ENCODE peak calls at places on chromosomes 2 and 18, in nine cellular contexts. H is A549, I is heart left ventricle, T is stomach, N is adrenal gland, Y is body of pancreas, K is ovary, V is sigmoid colon, M is H1. P is an unnamed sample.

GRCh38 chr2:217074576-217075224 is 214.8 kb upstream of the TNP1 start:
- DNase-seq in H (no peak), I (peak), T (no peak), N (no peak), Y (no peak), K (no peak), V (no peak), M (no peak), P (no peak)

GRCh38 chr2:36707050-36707449 is 10.5 kb downstream of the VIT start:
- DNase-seq in H (no peak), I (no peak), T (no peak), N (no peak), Y (no peak), K (no peak), V (no peak), M (no peak), P (no peak)

GRCh38 chr18:55790296-55790695 is 202.3 kb upstream of the TCF4 start:
- DNase-seq in H (peak), I (no peak), T (no peak), N (no peak), Y (no peak), K (no peak), V (no peak), M (no peak), P (no peak)

GRCh38 chr18:27004056-27004829 is 138.7 kb upstream of the AQP4 start:
- DNase-seq in H (no peak), I (no peak), T (no peak), N (no peak), Y (no peak), K (no peak), V (no peak), M (no peak), P (no peak)

GRCh38 chr2:215421859-215422461 is 13.9 kb downstream of the FN1 start:
- DNase-seq in H (no peak), I (no peak), T (no peak), N (no peak), Y (no peak), K (no peak), V (no peak), M (no peak), P (no peak)

GRCh38 chr2:72669121-72669520 is 156.7 kb downstream of the EXOC6B start:
- DNase-seq in H (peak), I (no peak), T (no peak), N (no peak), Y (no peak), K (no peak), V (no peak), M (no peak), P (no peak)

GRCh38 chr18:29285471-29285870 is 1108.5 kb upstream of the CDH2 start:
- DNase-seq in H (no peak), I (no peak), T (no peak), N (no peak), Y (no peak), K (no peak), V (no peak), M (no peak), P (no peak)

GRCh38 chr18:61820842-61821241 is 72.0 kb downstream of the RNF152 start:
- DNase-seq in H (no peak), I (no peak), T (no peak), N (no peak), Y (no peak), K (no peak), V (no peak), M (no peak), P (no peak)

GRCh38 chr2:2662037-2662846 is 331.2 kb upstream of the MYT1L start:
- DNase-seq in H (no peak), I (peak), T (peak), N (peak), Y (no peak), K (no peak), V (peak), M (no peak), P (no peak)

GRCh38 chr2:134173338-134174016 is 80.4 kb upstream of the MGAT5 start:
- DNase-seq in H (no peak), I (peak), T (peak), N (peak), Y (no peak), K (no peak), V (no peak), M (no peak), P (no peak)

GRCh38 chr18:48452863-48453323 is 43.7 kb upstream of the ZBTB7C start:
- DNase-seq in H (no peak), I (peak), T (no peak), N (no peak), Y (no peak), K (no peak), V (no peak), M (no peak), P (peak)

GRCh38 chr2:84435331-84436081 is 23.6 kb downstream of the SUCLG1 start:
- DNase-seq in H (no peak), I (no peak), T (no peak), N (peak), Y (no peak), K (no peak), V (no peak), M (no peak), P (no peak)

GRCh38 chr18:47926101-47926850 is 4.2 kb downstream of the SMAD2 start:
- DNase-seq in H (no peak), I (no peak), T (no peak), N (no peak), Y (no peak), K (no peak), V (no peak), M (no peak), P (no peak)

GRCh38 chr2:79723830-79724229 is 211.0 kb downstream of the CTNNA2 start:
- DNase-seq in H (peak), I (no peak), T (no peak), N (no peak), Y (no peak), K (no peak), V (no peak), M (no peak), P (no peak)

GRCh38 chr2:31522742-31523141 is 58.0 kb downstream of the SRD5A2 start:
- DNase-seq in H (no peak), I (no peak), T (no peak), N (no peak), Y (no peak), K (no peak), V (no peak), M (no peak), P (no peak)

GRCh38 chr2:47008381-47009280 is 93.0 kb upstream of the MCFD2 start:
- DNase-seq in H (no peak), I (peak), T (no peak), N (peak), Y (peak), K (peak), V (peak), M (no peak), P (no peak)

GRCh38 chr18:33851546-33852078 is 273.6 kb downstream of the ASXL3 start:
- DNase-seq in H (no peak), I (no peak), T (no peak), N (no peak), Y (no peak), K (no peak), V (no peak), M (no peak), P (no peak)

GRCh38 chr2:238174701-238175100 is 15.9 kb downstream of the ERFE start:
- DNase-seq in H (no peak), I (no peak), T (no peak), N (no peak), Y (no peak), K (no peak), V (no peak), M (no peak), P (no peak)

GRCh38 chr2:85945576-85945975 is 56.8 kb upstream of the ST3GAL5 start:
- DNase-seq in H (no peak), I (no peak), T (no peak), N (no peak), Y (no peak), K (no peak), V (no peak), M (no peak), P (no peak)

GRCh38 chr2:26178746-26179436 is 6.0 kb downstream of the GAREM2 start:
- DNase-seq in H (no peak), I (no peak), T (peak), N (peak), Y (no peak), K (no peak), V (no peak), M (no peak), P (peak)

GRCh38 chr18:44731866-44732555 is 51.3 kb downstream of the SETBP1 start:
- DNase-seq in H (no peak), I (no peak), T (no peak), N (no peak), Y (no peak), K (no peak), V (no peak), M (no peak), P (no peak)

GRCh38 chr2:159185401-159186130 is 100.9 kb downstream of the WDSUB1 start:
- DNase-seq in H (peak), I (no peak), T (no peak), N (no peak), Y (no peak), K (no peak), V (no peak), M (no peak), P (no peak)

GRCh38 chr2:12488365-12488972 is 228.3 kb upstream of the TRIB2 start:
- DNase-seq in H (no peak), I (no peak), T (no peak), N (no peak), Y (no peak), K (no peak), V (no peak), M (no peak), P (no peak)

GRCh38 chr2:165227571-165227970 is 11.6 kb upstream of the SCN2A start:
- DNase-seq in H (no peak), I (no peak), T (no peak), N (no peak), Y (no peak), K (no peak), V (no peak), M (no peak), P (no peak)

GRCh38 chr2:513981-514706 is 163.1 kb downstream of the TMEM18 start:
- DNase-seq in H (no peak), I (no peak), T (no peak), N (no peak), Y (no peak), K (no peak), V (no peak), M (no peak), P (no peak)

GRCh38 chr18:27921904-27922541 is 254.9 kb downstream of the CDH2 start:
- DNase-seq in H (peak), I (no peak), T (no peak), N (no peak), Y (no peak), K (no peak), V (no peak), M (no peak), P (no peak)

GRCh38 chr2:63189026-63189425 is 138.4 kb downstream of the OTX1 start:
- DNase-seq in H (peak), I (no peak), T (no peak), N (peak), Y (peak), K (no peak), V (no peak), M (peak), P (peak)
- TF ChIP-seq CTCF in H (peak), I (peak), T (no peak), N (no peak), Y (peak), K (no peak), V (no peak), M (peak), P (peak)

GRCh38 chr18:76353046-76353445 is 142.0 kb downstream of the ZNF516 start:
- DNase-seq in H (no peak), I (no peak), T (no peak), N (no peak), Y (no peak), K (no peak), V (no peak), M (no peak), P (no peak)

GRCh38 chr18:76353500-76353899 is 141.5 kb downstream of the ZNF516 start:
- DNase-seq in H (no peak), I (no peak), T (no peak), N (no peak), Y (no peak), K (no peak), V (no peak), M (no peak), P (no peak)

GRCh38 chr18:76350134-76351025 is 144.7 kb downstream of the ZNF516 start:
- DNase-seq in H (no peak), I (no peak), T (no peak), N (no peak), Y (no peak), K (peak), V (no peak), M (no peak), P (no peak)

GRCh38 chr18:76354348-76354747 is 140.7 kb downstream of the ZNF516 start:
- DNase-seq in H (no peak), I (no peak), T (no peak), N (peak), Y (no peak), K (no peak), V (peak), M (no peak), P (no peak)

GRCh38 chr18:76351961-76352581 is 143.0 kb downstream of the ZNF516 start:
- DNase-seq in H (peak), I (peak), T (no peak), N (no peak), Y (peak), K (peak), V (peak), M (no peak), P (no peak)
- TF ChIP-seq POLR2A in H (no peak), I (no peak), T (no peak), N (no peak), Y (no peak), K (peak), V (peak), M (no peak), P (no peak)

GRCh38 chr2:40361478-40361877 is 90.4 kb downstream of the SLC8A1 start:
- DNase-seq in H (no peak), I (no peak), T (no peak), N (no peak), Y (no peak), K (no peak), V (no peak), M (no peak), P (no peak)

GRCh38 chr2:40363631-40364030 is 88.3 kb downstream of the SLC8A1 start:
- DNase-seq in H (no peak), I (no peak), T (no peak), N (no peak), Y (no peak), K (no peak), V (no peak), M (no peak), P (no peak)

GRCh38 chr2:40367032-40367431 is 84.9 kb downstream of the SLC8A1 start:
- DNase-seq in H (no peak), I (no peak), T (no peak), N (no peak), Y (no peak), K (no peak), V (no peak), M (no peak), P (no peak)

GRCh38 chr2:40367652-40368051 is 84.2 kb downstream of the SLC8A1 start:
- DNase-seq in H (no peak), I (no peak), T (no peak), N (no peak), Y (no peak), K (no peak), V (no peak), M (no peak), P (no peak)

GRCh38 chr2:40364143-40364903 is 87.6 kb downstream of the SLC8A1 start:
- DNase-seq in H (no peak), I (no peak), T (no peak), N (no peak), Y (no peak), K (no peak), V (no peak), M (no peak), P (no peak)
- H3K27ac ChIP-seq in H (no peak), I (peak), T (peak), N (no peak), Y (no peak), K (peak), V (peak), M (no peak), P (peak)

DNA sequence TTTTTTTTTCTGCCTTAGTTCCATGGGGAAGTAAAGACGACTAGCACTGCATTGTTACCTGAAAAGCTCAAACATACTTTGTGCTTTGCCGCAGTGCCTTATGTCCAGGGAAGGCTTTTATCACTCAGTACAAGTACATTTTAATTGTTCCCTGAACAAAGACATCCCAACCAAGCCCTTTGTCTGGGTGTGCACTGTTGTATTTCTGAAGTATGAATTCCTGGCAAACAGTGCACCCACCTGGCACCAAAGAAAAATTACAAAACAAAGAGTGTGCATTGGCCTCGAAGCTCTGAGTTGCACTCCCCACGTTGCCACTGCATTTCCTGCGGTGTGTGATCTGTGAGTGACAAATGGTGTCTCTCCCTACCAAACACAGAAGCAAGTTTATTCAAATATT is 858.5 kb upstream of the PIK3C3 start:
- DNase-seq in H (no peak), I (no peak), T (no peak), N (no peak), Y (no peak), K (no peak), V (no peak), M (no peak), P (no peak)
- TF ChIP-seq CTCF in H (no peak), I (no peak), T (no peak), N (no peak), Y (no peak), K (no peak), V (no peak), M (no peak), P (no peak)

DNA sequence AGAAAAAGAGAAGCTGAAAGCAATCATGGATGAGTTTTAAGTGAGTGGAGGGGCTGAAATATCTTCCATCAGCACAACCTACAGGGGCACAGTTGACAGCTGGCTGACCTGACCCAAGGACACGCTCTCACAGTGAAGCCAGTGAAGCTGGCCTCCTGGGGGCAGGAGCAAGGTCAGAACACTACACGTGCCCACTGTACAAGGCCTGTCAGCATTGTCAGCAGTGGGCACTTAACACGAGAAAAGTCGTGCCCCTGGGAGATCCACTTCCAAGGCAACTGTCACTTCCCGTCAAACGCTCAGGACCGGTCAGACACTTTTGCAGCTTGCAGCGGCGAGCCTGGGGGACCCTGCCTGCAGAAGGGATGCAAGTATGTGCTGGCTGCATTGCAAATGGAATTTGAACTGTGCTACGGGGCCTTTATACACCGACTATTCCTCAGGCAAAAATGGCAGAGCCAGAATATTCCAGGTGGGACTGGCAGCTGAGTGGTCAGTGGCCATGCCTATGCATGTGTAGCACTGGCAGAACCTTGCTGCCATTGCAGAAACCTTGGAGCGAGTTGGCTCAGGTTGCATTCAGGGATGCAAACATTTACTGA is 176.2 kb downstream of the BCL2 start:
- DNase-seq in H (no peak), I (no peak), T (no peak), N (no peak), Y (no peak), K (no peak), V (no peak), M (no peak), P (no peak)
- TF ChIP-seq POLR2A in H (no peak), I (no peak), T (no peak), N (no peak), Y (no peak), K (no peak), V (no peak), M (no peak), P (no peak)

GRCh38 chr2:20219763-20220380 is 5.1 kb downstream of the SDC1 start:
- DNase-seq in H (no peak), I (no peak), T (no peak), N (no peak), Y (no peak), K (no peak), V (no peak), M (no peak), P (peak)

GRCh38 chr2:20216130-20217025 is 8.6 kb downstream of the SDC1 start:
- DNase-seq in H (no peak), I (no peak), T (no peak), N (no peak), Y (no peak), K (no peak), V (no peak), M (no peak), P (peak)

GRCh38 chr2:20218331-20219320 is 6.3 kb downstream of the SDC1 start:
- DNase-seq in H (no peak), I (no peak), T (no peak), N (no peak), Y (no peak), K (no peak), V (no peak), M (no peak), P (peak)

GRCh38 chr2:20215183-20216040 is 9.5 kb downstream of the SDC1 start:
- DNase-seq in H (no peak), I (no peak), T (peak), N (no peak), Y (no peak), K (no peak), V (no peak), M (no peak), P (peak)

GRCh38 chr2:20217041-20217970 is 7.6 kb downstream of the SDC1 start:
- DNase-seq in H (no peak), I (no peak), T (peak), N (peak), Y (no peak), K (no peak), V (no peak), M (no peak), P (peak)
- H3K27ac ChIP-seq in H (no peak), I (no peak), T (no peak), N (no peak), Y (peak), K (no peak), V (no peak), M (no peak), P (peak)

GRCh38 chr2:69512446-69512845 is 75.2 kb upstream of the NFU1 start:
- DNase-seq in H (no peak), I (no peak), T (no peak), N (no peak), Y (no peak), K (no peak), V (no peak), M (no peak), P (no peak)

GRCh38 chr2:69514836-69515235 is 77.6 kb upstream of the NFU1 start:
- DNase-seq in H (no peak), I (no peak), T (no peak), N (no peak), Y (no peak), K (no peak), V (no peak), M (no peak), P (no peak)

GRCh38 chr2:69517410-69517809 is 80.2 kb upstream of the NFU1 start:
- DNase-seq in H (no peak), I (no peak), T (no peak), N (no peak), Y (no peak), K (no peak), V (no peak), M (no peak), P (no peak)

GRCh38 chr2:69510204-69510603 is 73.0 kb upstream of the NFU1 start:
- DNase-seq in H (no peak), I (no peak), T (no peak), N (no peak), Y (no peak), K (no peak), V (no peak), M (no peak), P (no peak)

DNA sequence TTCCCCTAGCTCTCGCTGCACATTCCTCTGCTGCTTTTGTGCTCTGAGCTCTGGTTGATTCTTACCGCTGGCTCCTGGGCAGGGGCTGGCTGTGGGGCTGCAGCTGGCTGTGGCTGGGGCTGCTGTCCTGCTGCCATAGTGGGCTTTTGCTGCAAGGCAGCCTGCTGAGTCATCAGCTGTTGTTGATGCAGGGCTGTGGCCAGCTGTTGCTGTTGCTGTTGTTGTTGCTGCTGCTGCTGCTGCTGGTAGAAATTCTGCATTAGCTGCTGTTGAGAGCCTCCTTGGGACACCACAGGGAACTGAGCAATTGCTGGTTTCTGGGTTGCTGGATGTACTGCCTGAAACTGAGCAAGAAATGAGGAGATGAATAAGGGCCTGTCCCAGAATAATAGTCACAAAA is 77.2 kb upstream of the NFU1 start:
- DNase-seq in H (no peak), I (no peak), T (no peak), N (no peak), Y (no peak), K (peak), V (no peak), M (no peak), P (no peak)
- TF ChIP-seq CTCF in H (no peak), I (no peak), T (no peak), N (no peak), Y (no peak), K (no peak), V (no peak), M (no peak), P (no peak)